ENCODE peak calls at places on chromosomes 4 and X, in four cellular contexts. S, H, T and L are unnamed samples.

GRCh38 chr4:25814323-25814722 is 48.5 kb downstream of the SEL1L3 start:
- DNase-seq in T (peak), S (peak), H (no peak), L (peak)

GRCh38 chr4:84501721-84502267 is 2.7 kb upstream of the NKX6-1 start:
- DNase-seq in S (no peak), H (no peak), T (no peak), L (no peak)

GRCh38 chrX:119735467-119735866 is 22.9 kb upstream of the SOWAHD start:
- DNase-seq in S (no peak), T (no peak), H (no peak), L (no peak)

GRCh38 chr4:184958127-184958806 is 60.0 kb upstream of the HELT start:
- DNase-seq in H (no peak), S (no peak), T (no peak), L (no peak)

GRCh38 chrX:252421-253291 is 28.5 kb upstream of the PLCXD1 start:
- DNase-seq in T (no peak), H (no peak), S (no peak), L (no peak)

GRCh38 chr4:128310266-128310697 is 22.7 kb upstream of the PGRMC2 start:
- DNase-seq in T (peak), H (no peak), S (peak), L (peak)

GRCh38 chr4:68342139-68342538 is 7.8 kb downstream of the YTHDC1 start:
- DNase-seq in S (peak), T (peak), H (no peak), L (peak)

GRCh38 chr4:140856692-140857091 is 100.5 kb upstream of the TBC1D9 start:
- DNase-seq in T (peak), H (no peak), S (peak), L (peak)

GRCh38 chr4:86855572-86855971 is 6.4 kb upstream of the SLC10A6 start:
- DNase-seq in T (peak), S (peak), H (no peak), L (peak)

GRCh38 chr4:1230971-1231636 is 17.8 kb downstream of the CTBP1 start:
- DNase-seq in T (no peak), H (no peak), S (no peak), L (no peak)

GRCh38 chr4:46839128-46839527 is 69.9 kb downstream of the COX7B2 start:
- DNase-seq in S (no peak), T (no peak), H (no peak), L (no peak)

GRCh38 chr4:27278615-27279014 is 418.0 kb downstream of the STIM2 start:
- DNase-seq in T (no peak), S (peak), H (no peak), L (peak)

GRCh38 chr4:6221851-6222760 is 21.8 kb upstream of the JAKMIP1 start:
- DNase-seq in S (peak), H (no peak), T (peak), L (peak)

GRCh38 chr4:80540349-80540748 is 204.8 kb downstream of the CFAP299 start:
- DNase-seq in H (no peak), T (no peak), S (no peak), L (no peak)

GRCh38 chr4:7779194-7779768 is 160.4 kb downstream of the AFAP1 start:
- DNase-seq in T (peak), H (no peak), S (no peak), L (peak)

GRCh38 chr4:7775396-7775795 is 164.3 kb downstream of the AFAP1 start:
- DNase-seq in S (no peak), H (no peak), T (no peak), L (no peak)

GRCh38 chr4:7778524-7779193 is 161.0 kb downstream of the AFAP1 start:
- DNase-seq in H (no peak), S (no peak), T (no peak), L (no peak)

GRCh38 chr4:7777017-7777710 is 162.5 kb downstream of the AFAP1 start:
- DNase-seq in S (no peak), T (no peak), H (no peak), L (no peak)

DNA sequence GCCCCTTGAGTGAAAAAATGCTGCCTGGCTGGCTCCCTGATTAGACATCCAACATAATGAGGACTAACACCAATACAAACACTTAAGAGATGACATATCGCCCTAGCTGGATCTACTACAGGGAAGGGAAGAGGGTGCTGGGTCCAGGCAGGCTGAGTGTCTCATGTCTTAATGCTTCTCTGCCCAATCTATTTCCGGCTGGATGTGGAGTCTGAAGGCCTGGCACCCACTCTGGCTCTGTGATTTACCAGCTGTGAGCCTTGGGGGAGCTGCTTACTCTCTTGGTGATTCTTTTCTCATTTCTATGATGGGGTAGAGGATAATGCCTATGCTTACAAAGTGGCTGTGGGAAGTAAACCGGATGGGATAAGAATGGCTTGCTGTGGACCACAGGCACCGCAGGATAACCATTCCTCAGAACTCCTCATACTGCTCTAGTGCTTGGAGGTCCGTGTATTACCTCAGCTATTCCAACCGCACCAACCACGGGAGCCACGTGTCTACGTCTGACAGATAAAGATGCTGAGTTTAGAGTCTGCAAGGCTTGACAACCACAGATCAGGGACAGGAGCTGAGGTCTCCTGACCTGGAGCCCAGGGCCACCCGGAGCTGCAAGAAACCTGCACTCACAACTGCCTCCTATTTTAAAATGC is 161.7 kb downstream of the AFAP1 start:
- DNase-seq in H (no peak), T (no peak), S (no peak), L (no peak)
- H3K4me3 ChIP-seq in H (no peak), T (no peak), S (no peak), L (no peak)

GRCh38 chrX:134551365-134552095 is 91.6 kb downstream of the HPRT1 start:
- DNase-seq in H (no peak), T (peak), S (peak), L (peak)
- H3K4me3 ChIP-seq in H (no peak), T (peak), S (peak), L (peak)

GRCh38 chr4:120132935-120133334 is 66.3 kb upstream of the MAD2L1 start:
- DNase-seq in S (peak), H (no peak), T (peak), L (peak)
- H3K4me3 ChIP-seq in S (no peak), H (no peak), T (no peak), L (no peak)

GRCh38 chr4:28443371-28443770 is 1582.7 kb downstream of the STIM2 start:
- DNase-seq in H (no peak), S (no peak), T (no peak), L (no peak)
- H3K4me3 ChIP-seq in H (no peak), S (no peak), T (no peak), L (no peak)

GRCh38 chrX:40952855-40953254 is 132.4 kb upstream of the USP9X start:
- DNase-seq in T (peak), H (no peak), S (peak), L (peak)
- H3K4me3 ChIP-seq in T (no peak), H (no peak), S (no peak), L (no peak)

DNA sequence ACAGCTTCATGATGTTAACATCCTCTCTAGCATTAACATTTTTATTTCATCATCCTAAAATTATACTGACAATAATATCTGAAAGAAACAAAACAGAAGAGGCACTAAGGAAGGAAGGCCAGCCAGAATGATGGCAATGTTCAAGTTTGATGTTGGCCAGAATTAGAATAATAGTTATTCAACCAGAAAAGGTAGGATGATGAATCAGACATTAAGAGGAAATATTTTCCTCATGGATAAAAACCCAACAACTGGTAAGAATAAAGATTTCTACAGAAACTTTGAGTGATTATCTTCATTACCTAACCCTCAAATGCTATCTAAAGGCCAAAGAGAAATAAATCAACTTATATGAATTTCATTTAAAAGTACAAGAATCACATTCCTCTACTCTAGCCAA is 105.2 kb downstream of the PDE5A start:
- DNase-seq in H (no peak), T (no peak), S (no peak), L (no peak)
- H3K4me3 ChIP-seq in H (no peak), T (no peak), S (no peak), L (no peak)